ENCODE peak calls at places on chromosome 15, in nine cellular contexts. K, Q, L, H, M, G, F, C and N are unnamed samples.

GRCh38 chr15:74783808-74784175 is 1.9 kb downstream of the CSK start:
- DNase-seq in K (no peak), Q (peak), L (no peak), H (no peak), M (no peak), G (no peak), F (no peak), C (no peak), N (no peak)

GRCh38 chr15:63466378-63467192 is 37.8 kb upstream of the USP3 start:
- DNase-seq in K (peak), Q (peak), L (no peak), H (peak), M (no peak), G (peak), F (peak), C (peak), N (peak)

GRCh38 chr15:67080118-67080899 is 14.9 kb downstream of the SMAD3 start:
- DNase-seq in K (no peak), Q (no peak), L (peak), H (no peak), M (no peak), G (peak), F (no peak), C (peak), N (no peak)

GRCh38 chr15:38217181-38217580 is 35.5 kb upstream of the SPRED1 start:
- DNase-seq in K (no peak), Q (peak), L (no peak), H (no peak), M (no peak), G (peak), F (no peak), C (peak), N (no peak)

GRCh38 chr15:50906954-50907865 is 1.3 kb upstream of the AP4E1 start:
- DNase-seq in K (peak), Q (peak), L (no peak), H (peak), M (no peak), G (peak), F (peak), C (no peak), N (peak)

GRCh38 chr15:74129411-74130088 is 836 bp upstream of the ISLR2 start:
- DNase-seq in K (no peak), Q (no peak), L (no peak), H (no peak), M (peak), G (no peak), F (no peak), C (peak), N (no peak)

GRCh38 chr15:73367624-73368300 is 996 bp downstream of the HCN4 start:
- DNase-seq in K (no peak), Q (no peak), L (no peak), H (no peak), M (peak), G (no peak), F (peak), C (no peak), N (no peak)

GRCh38 chr15:31069360-31070000 is 32.0 kb downstream of the TRPM1 start:
- DNase-seq in K (no peak), Q (no peak), L (no peak), H (no peak), M (no peak), G (no peak), F (no peak), C (no peak), N (no peak)

GRCh38 chr15:30065025-30065801 is 17.5 kb upstream of the GOLGA8J start:
- DNase-seq in K (no peak), Q (no peak), L (no peak), H (no peak), M (no peak), G (peak), F (no peak), C (peak), N (no peak)